ENCODE peak calls at places on chromosomes 3 and 15, in four cellular contexts. F, A, Q and B are unnamed samples.
A peak's percentile ranks its signal among the peaks of the same experiment; 100 is the strongest.

GRCh38 chr3:127942613-127943012 is 27.6 kb downstream of the KBTBD12 start:
- DNase-seq in F (no peak), A (no peak), Q (no peak), B (no peak)

GRCh38 chr3:72151465-72152238 is 366.7 kb upstream of the PROK2 start:
- DNase-seq in A (no peak), Q (no peak), F (no peak), B (no peak)

GRCh38 chr3:128053614-128054013 is 1.4 kb downstream of the SEC61A1 start:
- DNase-seq in A (no peak), Q (no peak), F (no peak), B (no peak)

GRCh38 chr3:58577269-58577821 is at the start of gene FAM107A:
- DNase-seq in A (no peak), Q (no peak), F (peak; percentile 30), B (no peak)

GRCh38 chr3:134849561-134849960 is 54.5 kb downstream of the EPHB1 start:
- DNase-seq in F (no peak), A (no peak), Q (no peak), B (no peak)

GRCh38 chr3:125054436-125055164 is 1.2 kb downstream of the HEG1 start:
- DNase-seq in F (peak; percentile 26), Q (no peak), A (no peak), B (peak; percentile 61)

GRCh38 chr3:67630666-67631362 is 23.6 kb downstream of the SUCLG2 start:
- DNase-seq in F (no peak), A (no peak), Q (no peak), B (no peak)

GRCh38 chr3:69774029-69774428 is 34.8 kb downstream of the MITF start:
- DNase-seq in A (peak; percentile 54), Q (no peak), F (no peak), B (no peak)

GRCh38 chr3:142929109-142929508 is 34.4 kb downstream of the PAQR9 start:
- DNase-seq in A (peak; percentile 70), F (peak; percentile 82), Q (peak; percentile 67), B (peak; percentile 66)

GRCh38 chr15:63368503-63368902 is 13.1 kb downstream of the CA12 start:
- DNase-seq in Q (no peak), A (no peak), F (no peak), B (no peak)

GRCh38 chr3:42730294-42730693 is 27.7 kb upstream of the HHATL start:
- DNase-seq in Q (no peak), F (no peak), A (no peak), B (no peak)

GRCh38 chr3:43753743-43754142 is 63.0 kb downstream of the ABHD5 start:
- DNase-seq in F (no peak), Q (no peak), A (no peak), B (peak; percentile 56)

GRCh38 chr3:167115331-167115934 is 264.7 kb downstream of the ZBBX start:
- DNase-seq in F (no peak), A (no peak), Q (no peak), B (no peak)

GRCh38 chr3:70729845-70730244 is 417.4 kb upstream of the MDFIC2 start:
- DNase-seq in Q (no peak), F (no peak), A (no peak), B (no peak)

GRCh38 chr15:33915571-33916407 is 52.5 kb upstream of the CHRM5 start:
- DNase-seq in F (no peak), Q (peak; percentile 23), A (no peak), B (no peak)

GRCh38 chr15:44585633-44586032 is 48.7 kb downstream of the EIF3J start:
- DNase-seq in Q (no peak), A (no peak), F (no peak), B (no peak)

GRCh38 chr15:44588541-44588940 is 51.6 kb downstream of the EIF3J start:
- DNase-seq in A (no peak), F (no peak), Q (no peak), B (no peak)

GRCh38 chr15:44580105-44580504 is 43.2 kb downstream of the EIF3J start:
- DNase-seq in A (no peak), F (no peak), Q (no peak), B (no peak)

GRCh38 chr15:44584162-44584749 is 47.3 kb downstream of the EIF3J start:
- DNase-seq in Q (peak; percentile 51), F (peak; percentile 62), A (peak; percentile 37), B (no peak)
- TF ChIP-seq CTCF in Q (peak; percentile 81), F (peak; percentile 50), A (peak; percentile 49), B (peak; percentile 73)

GRCh38 chr3:169325821-169326220 is 337.7 kb downstream of the MECOM start:
- DNase-seq in A (no peak), F (no peak), Q (no peak), B (no peak)

GRCh38 chr3:169327969-169328368 is 335.5 kb downstream of the MECOM start:
- DNase-seq in F (peak; percentile 31), A (no peak), Q (no peak), B (no peak)

GRCh38 chr3:169324454-169324789 is 339.1 kb downstream of the MECOM start:
- DNase-seq in A (no peak), F (no peak), Q (no peak), B (no peak)

GRCh38 chr3:169323580-169324453 is 339.7 kb downstream of the MECOM start:
- DNase-seq in A (no peak), Q (no peak), F (no peak), B (no peak)

DNA sequence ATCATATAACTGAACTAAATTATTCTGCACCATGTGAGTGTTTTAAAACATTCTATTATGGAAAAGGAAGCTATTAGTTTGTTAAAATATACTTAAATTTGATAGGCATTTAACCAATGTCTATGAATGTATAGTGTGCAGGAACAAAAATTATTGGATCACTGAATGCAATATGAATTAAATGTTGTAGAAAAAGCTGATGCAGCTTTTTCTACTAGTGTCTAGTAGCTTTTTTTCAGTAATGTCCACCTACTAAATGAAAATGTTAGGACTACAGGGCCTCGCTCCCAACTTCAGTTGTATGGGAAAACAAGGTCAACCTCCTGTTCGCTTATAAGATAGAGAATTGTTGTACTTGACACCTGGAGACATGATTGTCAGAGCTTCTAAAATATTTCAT is 335.0 kb downstream of the MECOM start:
- DNase-seq in Q (no peak), A (no peak), F (no peak), B (no peak)
- H3K27ac ChIP-seq in Q (no peak overlapping the region), A (no peak overlapping the region), F (no peak overlapping the region), B (no peak overlapping the region)

DNA sequence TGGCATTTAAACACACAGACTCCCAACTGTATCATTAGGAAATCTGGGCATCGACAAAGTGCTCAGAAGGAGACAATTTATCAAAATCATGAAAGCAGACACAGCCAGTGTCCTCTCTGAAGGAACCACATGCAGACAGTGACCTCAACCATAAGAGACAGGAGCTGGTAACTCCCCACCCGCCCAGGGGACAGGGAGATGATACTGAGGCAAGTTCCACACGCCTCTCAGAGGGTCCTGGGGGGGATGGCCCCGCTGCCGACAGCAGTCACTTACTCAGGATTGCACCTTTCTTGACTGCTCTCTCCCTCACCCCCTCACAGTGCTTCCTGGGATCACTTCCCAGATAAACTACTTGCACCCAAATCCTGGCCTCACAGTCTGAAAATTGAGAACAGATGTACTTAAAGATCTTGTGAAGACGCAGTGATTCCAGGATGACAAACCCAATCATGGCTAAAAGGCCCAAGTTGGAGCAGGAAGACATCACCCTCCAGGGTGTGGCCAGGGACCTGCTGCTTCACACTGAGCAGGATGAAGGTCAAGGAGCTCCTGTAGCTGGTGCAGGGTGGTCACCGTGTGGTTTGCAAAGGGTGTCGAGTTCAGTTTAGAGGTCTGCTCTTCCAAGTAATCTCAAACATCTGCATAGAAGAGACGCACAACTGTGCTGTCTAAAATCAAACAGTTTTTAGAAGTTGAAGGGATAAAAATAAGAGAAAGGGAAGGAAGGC is 207.6 kb downstream of the ADAMTS17 start:
- DNase-seq in F (no peak), Q (no peak), A (no peak), B (no peak)
- TF ChIP-seq CTCF in F (no peak), Q (no peak), A (no peak), B (no peak)

DNA sequence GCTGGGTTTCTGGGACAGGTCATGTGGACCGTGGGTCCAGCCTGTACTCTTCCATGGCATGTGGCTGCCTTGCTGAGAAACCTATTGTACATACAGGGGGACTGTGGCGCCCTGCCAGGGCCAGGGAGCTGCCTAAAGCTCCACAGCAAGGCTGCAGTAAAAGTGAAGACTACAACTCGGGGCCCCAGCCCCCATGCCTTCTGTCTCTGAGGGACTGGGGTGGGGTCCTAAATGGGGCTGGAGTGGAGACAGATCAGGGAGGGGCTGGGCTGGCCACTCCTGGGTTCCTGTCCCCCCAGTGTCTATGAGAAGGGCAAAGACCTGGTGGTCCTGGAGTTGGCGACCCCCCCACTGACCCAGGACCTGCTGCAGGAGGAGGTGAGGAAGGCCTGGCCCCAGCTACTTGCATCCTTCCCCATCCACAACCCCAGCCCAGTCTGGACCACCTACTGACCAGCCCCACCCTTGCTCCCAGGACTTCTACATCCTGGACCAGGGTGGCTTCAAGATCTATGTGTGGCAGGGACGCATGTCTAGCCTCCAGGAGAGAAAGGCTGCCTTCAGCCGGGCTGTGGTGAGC is 7.3 kb downstream of the VILL start:
- DNase-seq in A (peak; percentile 35), F (no peak), Q (no peak), B (no peak)
- H3K27ac ChIP-seq in A (no peak overlapping the region), F (peak overlapping the region; percentile 81), Q (no peak overlapping the region), B (peak overlapping the region; percentile 74)